ENCODE peak calls at places on chromosomes 7 and 10, in seven cellular contexts. One of them, this sample, is unnamed.

GRCh38 chr7:126185959-126186580 is 1066.7 kb downstream of the GRM8 start:
- DNase-seq in AG09309: no peak
- DNase-seq in CD8-positive, alpha-beta T cell: no peak
- DNase-seq in omental fat pad: no peak
- DNase-seq in heart right ventricle: no peak
- DNase-seq in right atrium auricular region: no peak
- DNase-seq in lower lobe of right lung: no peak
- DNase-seq in this sample: no peak

GRCh38 chr10:60382946-60383681 is 6.6 kb downstream of the ANK3 start:
- DNase-seq in AG09309: peak; percentile 23
- DNase-seq in CD8-positive, alpha-beta T cell: no peak
- DNase-seq in omental fat pad: no peak
- DNase-seq in heart right ventricle: no peak
- DNase-seq in right atrium auricular region: no peak
- DNase-seq in lower lobe of right lung: no peak
- DNase-seq in this sample: no peak

GRCh38 chr10:14584643-14585042 is 190.1 kb downstream of the FAM107B start:
- DNase-seq in AG09309: no peak
- DNase-seq in CD8-positive, alpha-beta T cell: no peak
- DNase-seq in omental fat pad: no peak
- DNase-seq in heart right ventricle: no peak
- DNase-seq in right atrium auricular region: no peak
- DNase-seq in lower lobe of right lung: no peak
- DNase-seq in this sample: no peak

GRCh38 chr7:124033093-124033806 is 383 bp upstream of the TMEM229A start:
- DNase-seq in AG09309: no peak
- DNase-seq in CD8-positive, alpha-beta T cell: no peak
- DNase-seq in omental fat pad: no peak
- DNase-seq in heart right ventricle: peak; percentile 5
- DNase-seq in right atrium auricular region: no peak
- DNase-seq in lower lobe of right lung: peak; percentile 41
- DNase-seq in this sample: peak; percentile 19

GRCh38 chr10:128629111-128630096 is 503.2 kb upstream of the MKI67 start:
- DNase-seq in AG09309: no peak
- DNase-seq in CD8-positive, alpha-beta T cell: no peak
- DNase-seq in omental fat pad: no peak
- DNase-seq in heart right ventricle: no peak
- DNase-seq in right atrium auricular region: no peak
- DNase-seq in lower lobe of right lung: no peak
- DNase-seq in this sample: no peak

GRCh38 chr7:96322847-96323461 is 1.1 kb upstream of the SLC25A13 start:
- DNase-seq in AG09309: no peak
- DNase-seq in CD8-positive, alpha-beta T cell: no peak
- DNase-seq in omental fat pad: no peak
- DNase-seq in heart right ventricle: no peak
- DNase-seq in right atrium auricular region: no peak
- DNase-seq in lower lobe of right lung: no peak
- DNase-seq in this sample: no peak

GRCh38 chr7:100799037-100799896 is 28.1 kb downstream of the EPHB4 start:
- DNase-seq in AG09309: peak; percentile 10
- DNase-seq in CD8-positive, alpha-beta T cell: peak; percentile 26
- DNase-seq in omental fat pad: no peak
- DNase-seq in heart right ventricle: peak; percentile 64
- DNase-seq in right atrium auricular region: peak; percentile 70
- DNase-seq in lower lobe of right lung: peak; percentile 77
- DNase-seq in this sample: peak; percentile 70

GRCh38 chr7:157961731-157962457 is 625.1 kb downstream of the DNAJB6 start:
- DNase-seq in AG09309: no peak
- DNase-seq in CD8-positive, alpha-beta T cell: no peak
- DNase-seq in omental fat pad: no peak
- DNase-seq in heart right ventricle: no peak
- DNase-seq in right atrium auricular region: no peak
- DNase-seq in lower lobe of right lung: no peak
- DNase-seq in this sample: no peak

DNA sequence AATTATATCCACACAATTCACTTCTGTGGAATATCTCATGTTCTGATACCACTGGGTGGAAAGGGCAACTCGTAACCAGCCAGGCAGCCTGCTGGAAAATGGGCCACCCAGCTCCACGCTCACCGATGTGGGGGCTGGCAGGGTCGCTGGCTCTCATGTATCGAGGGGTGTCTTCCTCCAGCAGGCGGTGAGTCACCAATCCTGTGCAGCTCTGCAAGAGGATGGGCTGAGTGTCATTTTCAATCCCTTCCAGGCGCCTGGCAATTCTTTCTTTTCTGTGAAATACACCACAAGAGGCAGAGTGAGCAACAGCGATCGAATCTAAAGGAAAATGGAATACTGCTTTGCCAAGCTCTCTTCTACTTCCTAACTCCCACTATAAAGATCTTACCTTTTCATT is 80.1 kb downstream of the SVIL start:
- DNase-seq in AG09309: no peak
- DNase-seq in CD8-positive, alpha-beta T cell: no peak
- DNase-seq in omental fat pad: no peak
- DNase-seq in heart right ventricle: no peak
- DNase-seq in right atrium auricular region: no peak
- DNase-seq in lower lobe of right lung: no peak
- DNase-seq in this sample: no peak
- TF ChIP-seq CTCF in AG09309: peak; percentile 21
- TF ChIP-seq CTCF in CD8-positive, alpha-beta T cell: no peak
- TF ChIP-seq CTCF in omental fat pad: no peak
- TF ChIP-seq CTCF in heart right ventricle: no peak
- TF ChIP-seq CTCF in right atrium auricular region: no peak
- TF ChIP-seq CTCF in lower lobe of right lung: no peak
- TF ChIP-seq CTCF in this sample: no peak

DNA sequence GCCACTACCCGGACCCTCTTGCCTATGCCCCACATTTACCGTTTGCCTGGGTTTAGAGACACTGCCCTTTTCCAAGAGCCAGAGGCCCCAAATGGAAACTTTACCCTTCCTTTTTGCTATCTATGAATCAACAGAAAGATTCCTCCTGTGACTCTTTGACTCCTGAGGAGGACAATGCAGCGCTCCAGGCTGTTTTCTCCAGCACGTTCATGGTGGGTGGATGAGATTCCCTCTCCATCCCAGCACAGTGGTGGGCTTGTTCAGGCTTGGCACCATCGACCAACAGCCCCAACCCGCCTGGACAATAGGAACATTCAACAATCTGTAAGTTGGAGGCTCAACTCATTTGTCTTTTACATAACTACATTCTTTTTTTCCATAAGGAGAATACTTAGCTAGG is 55.9 kb downstream of the DLD start:
- DNase-seq in AG09309: no peak
- DNase-seq in CD8-positive, alpha-beta T cell: no peak
- DNase-seq in omental fat pad: no peak
- DNase-seq in heart right ventricle: no peak
- DNase-seq in right atrium auricular region: no peak
- DNase-seq in lower lobe of right lung: no peak
- DNase-seq in this sample: no peak
- TF ChIP-seq CTCF in AG09309: no peak
- TF ChIP-seq CTCF in CD8-positive, alpha-beta T cell: no peak
- TF ChIP-seq CTCF in omental fat pad: no peak
- TF ChIP-seq CTCF in heart right ventricle: no peak
- TF ChIP-seq CTCF in right atrium auricular region: no peak
- TF ChIP-seq CTCF in lower lobe of right lung: no peak
- TF ChIP-seq CTCF in this sample: no peak

DNA sequence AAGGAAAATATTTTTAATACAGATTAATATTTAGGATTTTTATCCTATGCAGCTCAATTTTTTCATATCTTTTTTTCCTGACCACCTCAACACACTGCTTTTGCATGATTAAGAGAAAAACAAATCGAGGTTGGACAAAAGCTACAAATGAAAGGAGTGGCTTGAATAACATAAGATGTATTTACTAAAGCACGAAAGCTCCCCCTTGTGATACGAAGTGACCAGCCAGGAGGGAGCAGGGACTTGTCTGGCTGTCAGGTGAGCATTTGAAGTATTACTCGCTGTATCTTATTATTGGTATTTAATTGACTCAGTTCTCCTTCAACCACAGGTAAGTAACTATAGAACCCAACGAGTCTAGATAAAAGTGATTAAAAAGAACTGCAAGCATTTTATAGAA is 265.2 kb upstream of the PHF14 start:
- DNase-seq in AG09309: no peak
- DNase-seq in CD8-positive, alpha-beta T cell: no peak
- DNase-seq in omental fat pad: no peak
- DNase-seq in heart right ventricle: no peak
- DNase-seq in right atrium auricular region: no peak
- DNase-seq in lower lobe of right lung: no peak
- DNase-seq in this sample: no peak
- TF ChIP-seq CTCF in AG09309: no peak
- TF ChIP-seq CTCF in CD8-positive, alpha-beta T cell: no peak
- TF ChIP-seq CTCF in omental fat pad: no peak
- TF ChIP-seq CTCF in heart right ventricle: no peak
- TF ChIP-seq CTCF in right atrium auricular region: no peak
- TF ChIP-seq CTCF in lower lobe of right lung: no peak
- TF ChIP-seq CTCF in this sample: no peak

GRCh38 chr7:25180592-25180923 is 47.7 kb downstream of the NPVF start:
- DNase-seq in AG09309: no peak
- DNase-seq in CD8-positive, alpha-beta T cell: no peak
- DNase-seq in omental fat pad: no peak
- DNase-seq in heart right ventricle: no peak
- DNase-seq in right atrium auricular region: no peak
- DNase-seq in lower lobe of right lung: no peak
- DNase-seq in this sample: no peak
- TF ChIP-seq CTCF in AG09309: no peak
- TF ChIP-seq CTCF in CD8-positive, alpha-beta T cell: peak; percentile 27
- TF ChIP-seq CTCF in omental fat pad: no peak
- TF ChIP-seq CTCF in heart right ventricle: peak; percentile 1
- TF ChIP-seq CTCF in right atrium auricular region: no peak
- TF ChIP-seq CTCF in lower lobe of right lung: no peak
- TF ChIP-seq CTCF in this sample: no peak